ENCODE peak calls at places on chromosomes 12 and 14, in five cellular contexts. Z, K, D, O and X are unnamed samples.

GRCh38 chr14:71748196-71748595 is 184.0 kb upstream of the RGS6 start:
- DNase-seq in O (no peak), Z (no peak), K (no peak), D (no peak), X (no peak)

GRCh38 chr12:101004891-101005290 is 205.1 kb downstream of the SLC5A8 start:
- DNase-seq in K (no peak), Z (peak; percentile 16), O (no peak), D (no peak), X (no peak)

GRCh38 chr14:53640695-53641094 is 315.9 kb downstream of the BMP4 start:
- DNase-seq in Z (peak; percentile 75), D (no peak), K (no peak), O (no peak), X (peak; percentile 17)

GRCh38 chr12:31768046-31768445 is 39.2 kb upstream of the AMN1 start:
- DNase-seq in K (peak; percentile 43), Z (no peak), O (no peak), D (no peak), X (no peak)

GRCh38 chr14:88463318-88463717 is 77.9 kb downstream of the SPATA7 start:
- DNase-seq in Z (no peak), K (peak; percentile 80), O (no peak), D (no peak), X (no peak)

GRCh38 chr12:52032431-52032796 is 18.8 kb upstream of the NR4A1 start:
- DNase-seq in D (no peak), K (no peak), Z (peak; percentile 80), O (no peak), X (no peak)

GRCh38 chr12:120228291-120229070 is 27.6 kb upstream of the RPLP0 start:
- DNase-seq in D (peak; percentile 61), Z (peak; percentile 79), O (peak; percentile 87), K (peak; percentile 94), X (no peak)

GRCh38 chr12:90548595-90548994 is 406.4 kb downstream of the CCER1 start:
- DNase-seq in D (no peak), O (no peak), Z (no peak), K (no peak), X (no peak)

GRCh38 chr12:63822352-63822751 is 22.1 kb upstream of the SRGAP1 start:
- DNase-seq in K (no peak), Z (peak; percentile 82), O (no peak), D (peak; percentile 63), X (no peak)

GRCh38 chr12:111467092-111467861 is 61.6 kb downstream of the SH2B3 start:
- DNase-seq in O (no peak), D (no peak), Z (peak; percentile 65), K (no peak), X (no peak)

GRCh38 chr14:102848830-102849521 is 71.7 kb downstream of the TRAF3 start:
- DNase-seq in Z (no peak), D (no peak), O (no peak), K (no peak), X (no peak)

GRCh38 chr14:61252354-61253063 is 28.6 kb downstream of the TMEM30B start:
- DNase-seq in O (peak; percentile 49), K (peak; percentile 98), Z (peak; percentile 99), D (peak; percentile 98), X (peak; percentile 95)

GRCh38 chr14:20757963-20758362 is 10.2 kb upstream of the EDDM3B start:
- DNase-seq in O (peak; percentile 27), D (no peak), Z (no peak), K (peak; percentile 71), X (no peak)

GRCh38 chr12:30268036-30268435 is 427.6 kb downstream of the IPO8 start:
- DNase-seq in O (no peak), K (no peak), Z (no peak), D (no peak), X (no peak)

GRCh38 chr12:92503029-92503931 is 199.5 kb upstream of the PLEKHG7 start:
- DNase-seq in Z (no peak), O (no peak), D (no peak), K (no peak), X (no peak)

GRCh38 chr14:75648066-75648838 is 12.4 kb downstream of the ERG28 start:
- DNase-seq in D (peak; percentile 94), K (no peak), O (no peak), Z (peak; percentile 99), X (peak; percentile 93)

GRCh38 chr14:77369280-77369679 is 7.6 kb downstream of the TMED8 start:
- DNase-seq in Z (no peak), K (no peak), O (peak; percentile 24), D (no peak), X (no peak)
- H3K4me3 ChIP-seq in Z (no peak overlapping the region), K (no peak overlapping the region), O (no peak overlapping the region), D (no peak overlapping the region), X (no peak overlapping the region)

GRCh38 chr12:663293-663871 is at the start of gene NINJ2:
- DNase-seq in Z (no peak), K (no peak), D (no peak), O (no peak), X (no peak)
- H3K4me3 ChIP-seq in Z (no peak within 1 kb of the TSS), K (no peak within 1 kb of the TSS), D (no peak within 1 kb of the TSS), O (peak within 1 kb of the TSS; percentile 16), X (no peak within 1 kb of the TSS)

GRCh38 chr12:103169-103981 is 36.8 kb downstream of the IQSEC3 start:
- DNase-seq in Z (no peak), D (no peak), K (peak; percentile 79), O (no peak), X (no peak)

GRCh38 chr12:98997-99396 is 32.4 kb downstream of the IQSEC3 start:
- DNase-seq in K (no peak), D (no peak), Z (no peak), O (no peak), X (no peak)

GRCh38 chr12:101969-102878 is 35.7 kb downstream of the IQSEC3 start:
- DNase-seq in D (no peak), O (no peak), K (no peak), Z (no peak), X (no peak)

GRCh38 chr12:102879-103168 is 36.3 kb downstream of the IQSEC3 start:
- DNase-seq in K (no peak), D (no peak), Z (no peak), O (no peak), X (no peak)

DNA sequence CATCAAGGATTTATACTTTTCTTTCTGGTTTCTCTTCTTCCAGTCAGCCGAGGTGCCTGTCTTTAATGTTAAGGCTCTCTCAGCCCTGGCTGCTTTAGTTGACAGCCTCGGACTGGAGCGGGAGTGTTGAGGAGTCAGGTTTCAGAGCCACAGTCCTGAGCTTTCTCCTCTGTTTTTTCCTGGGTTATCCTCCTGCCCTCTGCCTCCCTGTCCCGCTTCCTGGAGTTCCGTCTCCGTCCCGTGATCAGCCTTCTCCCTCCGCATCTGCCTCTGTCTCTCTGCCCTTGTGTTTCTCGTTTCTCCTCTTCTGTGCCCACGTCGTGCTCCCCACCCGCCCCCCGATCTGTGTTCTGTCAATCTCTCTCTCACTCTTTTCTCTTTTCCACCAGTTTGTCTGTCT is 33.0 kb downstream of the IQSEC3 start:
- DNase-seq in D (peak; percentile 20), K (no peak), Z (peak; percentile 50), O (no peak), X (no peak)
- H3K4me3 ChIP-seq in D (peak overlapping the region; percentile 27), K (no peak overlapping the region), Z (no peak overlapping the region), O (no peak overlapping the region), X (peak overlapping the region; percentile 8)

DNA sequence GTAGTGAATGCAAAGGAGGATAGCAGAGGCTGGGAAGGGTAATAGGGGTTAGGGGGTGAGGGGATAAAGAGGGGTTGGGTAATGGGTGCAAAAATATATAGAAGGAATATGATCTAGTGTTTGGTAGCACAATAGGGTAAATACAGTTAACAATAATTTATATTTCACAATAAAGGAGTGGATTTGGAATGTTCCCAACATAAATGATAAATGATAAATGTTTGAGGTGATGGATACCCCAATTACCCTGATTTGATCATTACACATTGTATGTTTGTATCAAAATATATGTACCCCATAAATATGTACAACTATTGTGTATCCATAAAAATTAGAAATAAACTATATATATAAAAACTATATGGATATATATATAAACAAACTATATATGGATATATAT is 999 bp upstream of the MYRFL start:
- DNase-seq in D (no peak), K (no peak), Z (no peak), O (no peak), X (no peak)
- H3K4me3 ChIP-seq in D (no peak overlapping the region), K (no peak overlapping the region), Z (no peak overlapping the region), O (no peak overlapping the region), X (no peak overlapping the region)

GRCh38 chr14:30648471-30648870 is 26.4 kb downstream of the SCFD1 start:
- DNase-seq in O (no peak), K (no peak), Z (no peak), D (no peak), X (no peak)

GRCh38 chr14:30655658-30656057 is 33.5 kb downstream of the SCFD1 start:
- DNase-seq in O (no peak), D (no peak), Z (no peak), K (no peak), X (no peak)

GRCh38 chr14:30655124-30655523 is 33.0 kb downstream of the SCFD1 start:
- DNase-seq in D (no peak), O (no peak), K (no peak), Z (peak; percentile 55), X (no peak)

GRCh38 chr14:30656190-30656632 is 34.1 kb downstream of the SCFD1 start:
- DNase-seq in Z (peak; percentile 26), D (no peak), K (peak; percentile 73), O (peak; percentile 21), X (no peak)

GRCh38 chr14:30651934-30652333 is 29.8 kb downstream of the SCFD1 start:
- DNase-seq in O (no peak), D (no peak), Z (peak; percentile 10), K (no peak), X (no peak)
- H3K4me3 ChIP-seq in O (no peak overlapping the region), D (no peak overlapping the region), Z (no peak overlapping the region), K (no peak overlapping the region), X (no peak overlapping the region)

GRCh38 chr14:77902806-77903205 is 102.9 kb downstream of the ADCK1 start:
- DNase-seq in Z (no peak), K (no peak), O (no peak), D (no peak), X (no peak)
- H3K4me3 ChIP-seq in Z (no peak overlapping the region), K (no peak overlapping the region), O (no peak overlapping the region), D (no peak overlapping the region), X (no peak overlapping the region)

GRCh38 chr14:49849213-49849847 is 3.3 kb downstream of the NEMF start:
- DNase-seq in Z (no peak), O (no peak), D (no peak), K (peak; percentile 39), X (no peak)

GRCh38 chr14:49857427-49858003 is 4.9 kb upstream of the NEMF start:
- DNase-seq in Z (no peak), D (no peak), K (peak; percentile 71), O (no peak), X (no peak)

GRCh38 chr14:49852351-49853157 is at the start of gene NEMF:
- DNase-seq in O (peak; percentile 79), Z (peak; percentile 83), D (peak; percentile 69), K (peak; percentile 97), X (no peak)

GRCh38 chr14:49853158-49853477 is 530 bp upstream of the NEMF start:
- DNase-seq in Z (no peak), D (no peak), O (no peak), K (no peak), X (no peak)

GRCh38 chr14:49853572-49854375 is 1.2 kb upstream of the NEMF start:
- DNase-seq in Z (peak; percentile 81), O (peak; percentile 73), D (peak; percentile 48), K (peak; percentile 80), X (no peak)
- H3K4me3 ChIP-seq in Z (peak overlapping the region; percentile 16), O (peak overlapping the region; percentile 83), D (peak overlapping the region; percentile 31), K (peak overlapping the region; percentile 87), X (peak overlapping the region; percentile 18)